ENCODE peak calls at places on chromosomes 2 and 18, in five cellular contexts. One of them, this sample, is unnamed.

GRCh38 chr2:100262555-100263320 is 59.6 kb downstream of the LONRF2 start:
- DNase-seq in substantia nigra: no peak
- DNase-seq in AG09319: no peak
- DNase-seq in psoas muscle: peak; percentile 69
- DNase-seq in EH: peak; percentile 66
- DNase-seq in this sample: peak; percentile 74

GRCh38 chr2:74915743-74916142 is 42.7 kb upstream of the POLE4 start:
- DNase-seq in AG09319: no peak
- DNase-seq in EH: peak; percentile 87
- DNase-seq in psoas muscle: no peak
- DNase-seq in substantia nigra: no peak
- DNase-seq in this sample: peak; percentile 74

GRCh38 chr2:240367721-240368120 is 67.7 kb upstream of the GPC1 start:
- DNase-seq in psoas muscle: peak; percentile 12
- DNase-seq in substantia nigra: no peak
- DNase-seq in EH: no peak
- DNase-seq in AG09319: no peak
- DNase-seq in this sample: no peak

GRCh38 chr2:169324581-169325260 is 37.6 kb downstream of the LRP2 start:
- DNase-seq in substantia nigra: no peak
- DNase-seq in EH: no peak
- DNase-seq in AG09319: no peak
- DNase-seq in psoas muscle: no peak
- DNase-seq in this sample: no peak

GRCh38 chr18:32301976-32302743 is 112.3 kb downstream of the MEP1B start:
- DNase-seq in substantia nigra: no peak
- DNase-seq in EH: peak; percentile 27
- DNase-seq in AG09319: peak; percentile 64
- DNase-seq in psoas muscle: no peak
- DNase-seq in this sample: peak; percentile 78

GRCh38 chr2:12051831-12052230 is 305.4 kb downstream of the LPIN1 start:
- DNase-seq in AG09319: no peak
- DNase-seq in psoas muscle: no peak
- DNase-seq in substantia nigra: no peak
- DNase-seq in EH: peak; percentile 65
- DNase-seq in this sample: peak; percentile 81

GRCh38 chr2:167492486-167492885 is 604.2 kb downstream of the XIRP2 start:
- DNase-seq in substantia nigra: no peak
- DNase-seq in EH: peak; percentile 3
- DNase-seq in AG09319: no peak
- DNase-seq in psoas muscle: no peak
- DNase-seq in this sample: no peak

GRCh38 chr2:111981666-111982065 is 73.4 kb upstream of the TMEM87B start:
- DNase-seq in EH: no peak
- DNase-seq in substantia nigra: no peak
- DNase-seq in AG09319: no peak
- DNase-seq in psoas muscle: no peak
- DNase-seq in this sample: no peak

GRCh38 chr2:144659731-144660275 is 139.9 kb upstream of the ZEB2 start:
- DNase-seq in AG09319: peak; percentile 7
- DNase-seq in EH: peak; percentile 93
- DNase-seq in psoas muscle: no peak
- DNase-seq in substantia nigra: no peak
- DNase-seq in this sample: peak; percentile 99

GRCh38 chr18:35592298-35592697 is 10.8 kb downstream of the GALNT1 start:
- DNase-seq in AG09319: no peak
- DNase-seq in psoas muscle: no peak
- DNase-seq in substantia nigra: no peak
- DNase-seq in EH: peak; percentile 3
- DNase-seq in this sample: no peak

GRCh38 chr2:224892574-224893204 is 149.6 kb downstream of the DOCK10 start:
- DNase-seq in substantia nigra: no peak
- DNase-seq in psoas muscle: no peak
- DNase-seq in AG09319: no peak
- DNase-seq in EH: peak; percentile 36
- DNase-seq in this sample: no peak

GRCh38 chr2:209713219-209713618 is 58.4 kb upstream of the UNC80 start:
- DNase-seq in AG09319: no peak
- DNase-seq in psoas muscle: no peak
- DNase-seq in EH: no peak
- DNase-seq in substantia nigra: no peak
- DNase-seq in this sample: no peak

GRCh38 chr2:36820942-36821605 is 124.6 kb downstream of the VIT start:
- DNase-seq in psoas muscle: no peak
- DNase-seq in substantia nigra: no peak
- DNase-seq in EH: no peak
- DNase-seq in AG09319: no peak
- DNase-seq in this sample: no peak

GRCh38 chr2:34899079-34899478 is 1300.0 kb upstream of the FAM98A start:
- DNase-seq in psoas muscle: no peak
- DNase-seq in AG09319: no peak
- DNase-seq in substantia nigra: no peak
- DNase-seq in EH: no peak
- DNase-seq in this sample: no peak

GRCh38 chr2:397561-398325 is 109.9 kb upstream of the ALKAL2 start:
- DNase-seq in EH: no peak
- DNase-seq in AG09319: no peak
- DNase-seq in psoas muscle: no peak
- DNase-seq in substantia nigra: no peak
- DNase-seq in this sample: no peak

GRCh38 chr2:17518212-17519154 is at the start of gene RAD51AP2:
- DNase-seq in substantia nigra: peak; percentile 22
- DNase-seq in psoas muscle: peak; percentile 87
- DNase-seq in AG09319: peak; percentile 12
- DNase-seq in EH: peak; percentile 73
- DNase-seq in this sample: peak; percentile 82

GRCh38 chr2:15939556-15939853 is 845 bp upstream of the MYCN start:
- DNase-seq in psoas muscle: peak; percentile 66
- DNase-seq in EH: no peak
- DNase-seq in AG09319: no peak
- DNase-seq in substantia nigra: no peak
- DNase-seq in this sample: peak; percentile 30

GRCh38 chr2:175853110-175853509 is 149.0 kb downstream of the LNPK start:
- DNase-seq in psoas muscle: no peak
- DNase-seq in EH: peak; percentile 10
- DNase-seq in substantia nigra: no peak
- DNase-seq in AG09319: no peak
- DNase-seq in this sample: no peak

GRCh38 chr2:217903859-217904613 is 98.8 kb downstream of the TNS1 start:
- DNase-seq in substantia nigra: peak; percentile 35
- DNase-seq in EH: peak; percentile 54
- DNase-seq in psoas muscle: peak; percentile 76
- DNase-seq in AG09319: no peak
- DNase-seq in this sample: no peak

GRCh38 chr2:48328972-48329723 is 200.8 kb upstream of the STON1 start:
- DNase-seq in EH: no peak
- DNase-seq in substantia nigra: no peak
- DNase-seq in AG09319: no peak
- DNase-seq in psoas muscle: no peak
- DNase-seq in this sample: no peak

GRCh38 chr2:152349416-152349815 is 14.4 kb downstream of the FMNL2 start:
- DNase-seq in AG09319: no peak
- DNase-seq in substantia nigra: no peak
- DNase-seq in psoas muscle: no peak
- DNase-seq in EH: no peak
- DNase-seq in this sample: no peak

GRCh38 chr18:39946623-39947061 is 2008.4 kb upstream of the PIK3C3 start:
- DNase-seq in AG09319: no peak
- DNase-seq in substantia nigra: no peak
- DNase-seq in psoas muscle: no peak
- DNase-seq in EH: peak; percentile 68
- DNase-seq in this sample: peak; percentile 78

GRCh38 chr2:191382801-191383200 is 137.6 kb downstream of the MYO1B start:
- DNase-seq in EH: peak; percentile 77
- DNase-seq in psoas muscle: no peak
- DNase-seq in substantia nigra: no peak
- DNase-seq in AG09319: peak; percentile 66
- DNase-seq in this sample: no peak

This sample was measured in HT1080.